ENCODE peak calls at places on chromosomes 16 and 17, in ten cellular contexts. W is cardiac fibroblast, E is neural crest cell, N is head of caudate nucleus, Z is HT1080, V is DMS 273 treated with DMSO at 0.1 percent for 48 hours, K is fibroblast of the aortic adventitia, F is OCI-LY7, I is dermis microvascular lymphatic vessel endothelial cell, Q is mesothelial cell of epicardium. J is an unnamed sample.

GRCh38 chr16:180921-181667 is 835 bp downstream of the HBQ1 start:
- DNase-seq in W (peak; percentile 63), I (peak; percentile 32), V (peak; percentile 54), Z (peak; percentile 60), F (peak; percentile 76), E (peak; percentile 89), Q (peak; percentile 93), N (peak; percentile 69), K (peak; percentile 49), J (peak; percentile 50)

GRCh38 chr17:8830141-8830540 is 31.0 kb upstream of the MFSD6L start:
- DNase-seq in I (no peak), W (no peak), Q (no peak), Z (no peak), F (no peak), K (no peak), V (no peak), E (no peak), N (no peak), J (no peak)

GRCh38 chr17:18248300-18248731 is 10.2 kb downstream of the FLII start:
- DNase-seq in N (peak; percentile 69), F (peak; percentile 81), V (peak; percentile 25), Q (peak; percentile 66), I (peak; percentile 35), K (peak; percentile 79), E (peak; percentile 67), W (peak; percentile 77), Z (peak; percentile 59), J (peak; percentile 65)

GRCh38 chr17:36901506-36901905 is 35.8 kb upstream of the LHX1 start:
- DNase-seq in F (no peak), N (no peak), K (peak; percentile 30), Q (no peak), Z (peak; percentile 92), I (no peak), V (no peak), E (no peak), W (peak; percentile 58), J (no peak)

GRCh38 chr16:8946544-8946943 is 17.2 kb downstream of the USP7 start:
- DNase-seq in I (no peak), K (no peak), F (peak; percentile 44), E (no peak), Z (no peak), N (no peak), V (no peak), W (no peak), Q (no peak), J (no peak)

GRCh38 chr16:70593544-70593943 is 52.8 kb upstream of the IL34 start:
- DNase-seq in Q (no peak), F (no peak), W (no peak), K (no peak), N (no peak), V (no peak), Z (no peak), E (no peak), I (no peak), J (no peak)

GRCh38 chr17:5788266-5788900 is 204.1 kb upstream of the NLRP1 start:
- DNase-seq in I (no peak), K (peak; percentile 11), V (no peak), F (no peak), W (peak; percentile 51), Z (peak; percentile 81), E (no peak), Q (no peak), N (no peak), J (no peak)

GRCh38 chr16:85335584-85336492 is 223.6 kb upstream of the CIBAR2 start:
- DNase-seq in N (no peak), Z (peak; percentile 15), E (no peak), K (no peak), F (no peak), Q (no peak), V (no peak), I (no peak), W (peak; percentile 62), J (no peak)

GRCh38 chr16:30009085-30009862 is 1.6 kb downstream of the DOC2A start:
- DNase-seq in V (no peak), I (no peak), K (no peak), N (no peak), W (no peak), Z (no peak), F (no peak), Q (no peak), E (no peak), J (no peak)

GRCh38 chr16:3106205-3106928 is 6.0 kb upstream of the ZNF205 start:
- DNase-seq in K (peak; percentile 86), E (peak; percentile 92), I (peak; percentile 80), W (peak; percentile 83), V (peak; percentile 86), Z (peak; percentile 83), N (peak; percentile 91), Q (peak; percentile 93), F (peak; percentile 96), J (peak; percentile 93)

GRCh38 chr17:75159196-75160031 is 5.1 kb upstream of the JPT1 start:
- DNase-seq in Q (no peak), E (no peak), Z (peak; percentile 76), I (no peak), K (peak; percentile 37), F (no peak), W (peak; percentile 80), N (no peak), V (no peak), J (no peak)

GRCh38 chr17:57995076-57995956 is 7.3 kb upstream of the VEZF1 start:
- DNase-seq in Z (peak; percentile 72), K (peak; percentile 87), V (peak; percentile 77), N (peak; percentile 73), E (peak; percentile 45), F (peak; percentile 77), I (peak; percentile 70), W (peak; percentile 86), Q (peak; percentile 46), J (peak; percentile 71)

GRCh38 chr17:41407226-41407625 is 9.8 kb upstream of the KRT31 start:
- DNase-seq in Z (no peak), V (no peak), F (no peak), N (no peak), W (no peak), K (no peak), I (no peak), Q (no peak), E (no peak), J (no peak)

GRCh38 chr17:69055334-69055733 is 5.4 kb downstream of the ABCA9 start:
- DNase-seq in Q (no peak), Z (no peak), K (no peak), I (no peak), W (no peak), E (no peak), N (no peak), V (no peak), F (no peak), J (no peak)

GRCh38 chr17:3575506-3575905 is 17.9 kb upstream of the TRPV3 start:
- DNase-seq in E (no peak), W (peak; percentile 81), K (peak; percentile 87), Z (peak; percentile 97), V (no peak), N (no peak), Q (no peak), F (no peak), I (no peak), J (no peak)

GRCh38 chr16:24983521-24983920 is 31.6 kb downstream of the ARHGAP17 start:
- DNase-seq in V (no peak), Q (no peak), Z (no peak), K (no peak), W (no peak), I (peak; percentile 95), F (no peak), E (no peak), N (no peak), J (no peak)

GRCh38 chr16:30350134-30350871 is 4.8 kb downstream of the CD2BP2 start:
- DNase-seq in Q (no peak), V (no peak), N (no peak), F (peak; percentile 79), W (no peak), I (no peak), Z (no peak), K (no peak), E (no peak), J (no peak)

GRCh38 chr16:88303405-88303804 is 79.4 kb upstream of the ZNF469 start:
- DNase-seq in Z (no peak), Q (no peak), F (no peak), V (no peak), E (no peak), N (no peak), W (no peak), I (no peak), K (no peak), J (no peak)

GRCh38 chr16:64251742-64252141 is 870.1 kb downstream of the CDH11 start:
- DNase-seq in N (no peak), Q (no peak), Z (no peak), I (no peak), E (no peak), W (no peak), V (no peak), F (no peak), K (no peak), J (no peak)

GRCh38 chr16:85082553-85083050 is 29.7 kb downstream of the CIBAR2 start:
- DNase-seq in W (no peak), Q (no peak), N (no peak), Z (no peak), F (no peak), I (no peak), K (no peak), E (no peak), V (no peak), J (no peak)

GRCh38 chr17:75044716-75045115 is 2.1 kb downstream of the ATP5PD start:
- DNase-seq in Q (no peak), V (no peak), N (no peak), I (no peak), Z (no peak), F (no peak), W (no peak), K (no peak), E (no peak), J (no peak)

J was measured in prostate gland.